ENCODE peak calls at places on chromosomes 11 and 22, in seven cellular contexts. One of them, this sample, is unnamed.

GRCh38 chr11:121318848-121319834 is 26.6 kb downstream of the SC5D start:
- DNase-seq in astrocyte of the cerebellum: peak; percentile 29
- DNase-seq in astrocyte of the spinal cord: peak; percentile 41
- DNase-seq in fibroblast of villous mesenchyme: peak; percentile 66
- DNase-seq in mucosa of descending colon: no peak
- DNase-seq in GM23338: peak; percentile 69
- DNase-seq in mammary epithelial cell: peak; percentile 49
- DNase-seq in this sample: peak; percentile 10

GRCh38 chr22:41983516-41983915 is 14.3 kb downstream of the SEPTIN3 start:
- DNase-seq in astrocyte of the cerebellum: no peak
- DNase-seq in astrocyte of the spinal cord: no peak
- DNase-seq in fibroblast of villous mesenchyme: peak; percentile 65
- DNase-seq in mucosa of descending colon: no peak
- DNase-seq in GM23338: no peak
- DNase-seq in mammary epithelial cell: peak; percentile 57
- DNase-seq in this sample: no peak

GRCh38 chr11:3123761-3124733 is 41.1 kb downstream of the OSBPL5 start:
- DNase-seq in astrocyte of the cerebellum: peak; percentile 93
- DNase-seq in astrocyte of the spinal cord: peak; percentile 95
- DNase-seq in fibroblast of villous mesenchyme: peak; percentile 95
- DNase-seq in mucosa of descending colon: peak; percentile 67
- DNase-seq in GM23338: no peak
- DNase-seq in mammary epithelial cell: peak; percentile 94
- DNase-seq in this sample: peak; percentile 70

GRCh38 chr11:68471360-68472340 is 11.1 kb downstream of the PPP6R3 start:
- DNase-seq in astrocyte of the cerebellum: peak; percentile 83
- DNase-seq in astrocyte of the spinal cord: peak; percentile 86
- DNase-seq in fibroblast of villous mesenchyme: peak; percentile 80
- DNase-seq in mucosa of descending colon: no peak
- DNase-seq in GM23338: no peak
- DNase-seq in mammary epithelial cell: peak; percentile 87
- DNase-seq in this sample: peak; percentile 52

GRCh38 chr11:73280606-73281005 is 8.5 kb downstream of the P2RY6 start:
- DNase-seq in astrocyte of the cerebellum: no peak
- DNase-seq in astrocyte of the spinal cord: no peak
- DNase-seq in fibroblast of villous mesenchyme: no peak
- DNase-seq in mucosa of descending colon: no peak
- DNase-seq in GM23338: no peak
- DNase-seq in mammary epithelial cell: no peak
- DNase-seq in this sample: no peak

GRCh38 chr11:368414-369335 is 624 bp upstream of the B4GALNT4 start:
- DNase-seq in astrocyte of the cerebellum: no peak
- DNase-seq in astrocyte of the spinal cord: no peak
- DNase-seq in fibroblast of villous mesenchyme: peak; percentile 11
- DNase-seq in mucosa of descending colon: no peak
- DNase-seq in GM23338: no peak
- DNase-seq in mammary epithelial cell: no peak
- DNase-seq in this sample: no peak

GRCh38 chr11:116190206-116190605 is 582.6 kb downstream of the BUD13 start:
- DNase-seq in astrocyte of the cerebellum: no peak
- DNase-seq in astrocyte of the spinal cord: no peak
- DNase-seq in fibroblast of villous mesenchyme: no peak
- DNase-seq in mucosa of descending colon: no peak
- DNase-seq in GM23338: no peak
- DNase-seq in mammary epithelial cell: no peak
- DNase-seq in this sample: no peak

GRCh38 chr11:74269161-74269809 is 42.2 kb downstream of the P4HA3 start:
- DNase-seq in astrocyte of the cerebellum: no peak
- DNase-seq in astrocyte of the spinal cord: peak; percentile 32
- DNase-seq in fibroblast of villous mesenchyme: peak; percentile 93
- DNase-seq in mucosa of descending colon: no peak
- DNase-seq in GM23338: no peak
- DNase-seq in mammary epithelial cell: no peak
- DNase-seq in this sample: no peak

GRCh38 chr11:15093432-15093831 is 20.0 kb downstream of the CALCB start:
- DNase-seq in astrocyte of the cerebellum: no peak
- DNase-seq in astrocyte of the spinal cord: no peak
- DNase-seq in fibroblast of villous mesenchyme: no peak
- DNase-seq in mucosa of descending colon: no peak
- DNase-seq in GM23338: no peak
- DNase-seq in mammary epithelial cell: no peak
- DNase-seq in this sample: no peak

GRCh38 chr11:16226245-16226644 is 130.1 kb downstream of the SOX6 start:
- DNase-seq in astrocyte of the cerebellum: no peak
- DNase-seq in astrocyte of the spinal cord: peak; percentile 22
- DNase-seq in fibroblast of villous mesenchyme: peak; percentile 34
- DNase-seq in mucosa of descending colon: peak; percentile 74
- DNase-seq in GM23338: no peak
- DNase-seq in mammary epithelial cell: peak; percentile 37
- DNase-seq in this sample: peak; percentile 12

GRCh38 chr22:29157759-29158535 is 47.7 kb upstream of the EMID1 start:
- DNase-seq in astrocyte of the cerebellum: no peak
- DNase-seq in astrocyte of the spinal cord: no peak
- DNase-seq in fibroblast of villous mesenchyme: no peak
- DNase-seq in mucosa of descending colon: no peak
- DNase-seq in GM23338: peak; percentile 65
- DNase-seq in mammary epithelial cell: no peak
- DNase-seq in this sample: no peak

GRCh38 chr11:10856689-10857603 is 907 bp downstream of the ZBED5 start:
- DNase-seq in astrocyte of the cerebellum: no peak
- DNase-seq in astrocyte of the spinal cord: peak; percentile 25
- DNase-seq in fibroblast of villous mesenchyme: peak; percentile 47
- DNase-seq in mucosa of descending colon: no peak
- DNase-seq in GM23338: peak; percentile 80
- DNase-seq in mammary epithelial cell: peak; percentile 60
- DNase-seq in this sample: no peak

GRCh38 chr11:9754041-9754471 is 90.2 kb downstream of the SWAP70 start:
- DNase-seq in astrocyte of the cerebellum: no peak
- DNase-seq in astrocyte of the spinal cord: peak; percentile 23
- DNase-seq in fibroblast of villous mesenchyme: peak; percentile 51
- DNase-seq in mucosa of descending colon: no peak
- DNase-seq in GM23338: no peak
- DNase-seq in mammary epithelial cell: peak; percentile 92
- DNase-seq in this sample: no peak

GRCh38 chr11:11022126-11022730 is 164.4 kb upstream of the ZBED5 start:
- DNase-seq in astrocyte of the cerebellum: peak; percentile 12
- DNase-seq in astrocyte of the spinal cord: peak; percentile 29
- DNase-seq in fibroblast of villous mesenchyme: peak; percentile 34
- DNase-seq in mucosa of descending colon: no peak
- DNase-seq in GM23338: peak; percentile 46
- DNase-seq in mammary epithelial cell: no peak
- DNase-seq in this sample: no peak

GRCh38 chr22:44729391-44730012 is 22.9 kb upstream of the ARHGAP8 start:
- DNase-seq in astrocyte of the cerebellum: peak; percentile 23
- DNase-seq in astrocyte of the spinal cord: peak; percentile 50
- DNase-seq in fibroblast of villous mesenchyme: peak; percentile 86
- DNase-seq in mucosa of descending colon: peak; percentile 53
- DNase-seq in GM23338: no peak
- DNase-seq in mammary epithelial cell: no peak
- DNase-seq in this sample: no peak

GRCh38 chr11:108902027-108902469 is 237.2 kb downstream of the DDX10 start:
- DNase-seq in astrocyte of the cerebellum: no peak
- DNase-seq in astrocyte of the spinal cord: no peak
- DNase-seq in fibroblast of villous mesenchyme: no peak
- DNase-seq in mucosa of descending colon: no peak
- DNase-seq in GM23338: no peak
- DNase-seq in mammary epithelial cell: no peak
- DNase-seq in this sample: no peak

GRCh38 chr11:108906826-108907225 is 242.0 kb downstream of the DDX10 start:
- DNase-seq in astrocyte of the cerebellum: no peak
- DNase-seq in astrocyte of the spinal cord: peak; percentile 57
- DNase-seq in fibroblast of villous mesenchyme: peak; percentile 38
- DNase-seq in mucosa of descending colon: no peak
- DNase-seq in GM23338: no peak
- DNase-seq in mammary epithelial cell: no peak
- DNase-seq in this sample: no peak

GRCh38 chr11:108901359-108901758 is 236.5 kb downstream of the DDX10 start:
- DNase-seq in astrocyte of the cerebellum: no peak
- DNase-seq in astrocyte of the spinal cord: no peak
- DNase-seq in fibroblast of villous mesenchyme: peak; percentile 76
- DNase-seq in mucosa of descending colon: no peak
- DNase-seq in GM23338: no peak
- DNase-seq in mammary epithelial cell: no peak
- DNase-seq in this sample: no peak

DNA sequence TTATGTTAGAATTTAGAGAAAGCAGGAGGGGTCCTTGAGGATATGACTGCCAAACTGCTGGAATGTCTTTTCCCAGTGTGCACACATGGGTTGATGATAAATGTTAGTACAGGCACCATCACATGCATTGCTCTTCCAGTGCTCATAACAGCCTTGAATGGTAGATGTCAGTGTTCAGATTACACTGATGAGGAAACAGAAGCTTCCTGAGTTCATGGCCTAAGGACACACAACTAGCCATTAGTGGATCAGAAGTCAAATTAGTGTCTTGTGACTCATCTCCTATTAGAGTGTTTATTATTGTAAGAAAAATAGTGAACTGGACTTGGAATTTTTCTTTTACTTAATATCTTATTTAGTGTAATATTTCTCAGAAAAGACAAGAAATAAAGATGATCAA is 241.5 kb downstream of the DDX10 start:
- DNase-seq in astrocyte of the cerebellum: no peak
- DNase-seq in astrocyte of the spinal cord: peak; percentile 81
- DNase-seq in fibroblast of villous mesenchyme: peak; percentile 79
- DNase-seq in mucosa of descending colon: no peak
- DNase-seq in GM23338: no peak
- DNase-seq in mammary epithelial cell: peak; percentile 68
- DNase-seq in this sample: no peak
- H3K4me3 ChIP-seq in astrocyte of the cerebellum: no peak overlapping the region
- H3K4me3 ChIP-seq in astrocyte of the spinal cord: no peak overlapping the region
- H3K4me3 ChIP-seq in fibroblast of villous mesenchyme: no peak overlapping the region
- H3K4me3 ChIP-seq in mucosa of descending colon: no peak overlapping the region
- H3K4me3 ChIP-seq in GM23338: no peak overlapping the region
- H3K4me3 ChIP-seq in mammary epithelial cell: no peak overlapping the region
- H3K4me3 ChIP-seq in this sample: no peak overlapping the region

GRCh38 chr11:17267576-17267975 is 9.0 kb upstream of the NUCB2 start:
- DNase-seq in astrocyte of the cerebellum: no peak
- DNase-seq in astrocyte of the spinal cord: peak; percentile 58
- DNase-seq in fibroblast of villous mesenchyme: peak; percentile 45
- DNase-seq in mucosa of descending colon: no peak
- DNase-seq in GM23338: peak; percentile 1
- DNase-seq in mammary epithelial cell: peak; percentile 99
- DNase-seq in this sample: no peak
- TF ChIP-seq CTCF in astrocyte of the cerebellum: no peak
- TF ChIP-seq CTCF in astrocyte of the spinal cord: no peak
- TF ChIP-seq CTCF in fibroblast of villous mesenchyme: no peak
- TF ChIP-seq CTCF in mucosa of descending colon: no peak
- TF ChIP-seq CTCF in GM23338: no peak
- TF ChIP-seq CTCF in mammary epithelial cell: no peak
- TF ChIP-seq CTCF in this sample: no peak

DNA sequence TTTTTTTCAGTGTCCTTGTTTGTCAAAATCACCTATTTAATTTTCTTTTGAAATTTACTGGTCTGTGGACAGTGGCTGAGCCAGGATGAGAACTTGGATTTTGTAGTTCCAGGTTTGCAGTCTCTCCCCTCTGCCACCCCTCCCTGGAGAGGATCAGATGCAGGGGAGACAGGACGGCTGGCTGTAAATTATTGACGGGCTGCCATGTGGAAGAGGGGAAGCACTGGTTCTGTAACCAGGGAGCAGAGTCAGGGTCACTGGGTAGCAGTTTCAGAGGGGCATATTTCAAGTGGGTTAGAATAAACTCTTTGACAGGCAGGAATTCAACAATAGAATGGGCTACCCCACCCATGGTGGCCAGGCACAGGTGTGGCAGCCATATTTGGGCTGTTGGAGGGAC is 20.6 kb upstream of the YWHAH start:
- DNase-seq in astrocyte of the cerebellum: no peak
- DNase-seq in astrocyte of the spinal cord: no peak
- DNase-seq in fibroblast of villous mesenchyme: no peak
- DNase-seq in mucosa of descending colon: no peak
- DNase-seq in GM23338: no peak
- DNase-seq in mammary epithelial cell: no peak
- DNase-seq in this sample: no peak
- H3K4me3 ChIP-seq in astrocyte of the cerebellum: no peak overlapping the region
- H3K4me3 ChIP-seq in astrocyte of the spinal cord: no peak overlapping the region
- H3K4me3 ChIP-seq in fibroblast of villous mesenchyme: no peak overlapping the region
- H3K4me3 ChIP-seq in mucosa of descending colon: no peak overlapping the region
- H3K4me3 ChIP-seq in GM23338: no peak overlapping the region
- H3K4me3 ChIP-seq in mammary epithelial cell: no peak overlapping the region
- H3K4me3 ChIP-seq in this sample: no peak overlapping the region

GRCh38 chr22:18154821-18155390 is 4.9 kb downstream of the USP18 start:
- DNase-seq in astrocyte of the cerebellum: no peak
- DNase-seq in astrocyte of the spinal cord: no peak
- DNase-seq in fibroblast of villous mesenchyme: no peak
- DNase-seq in mucosa of descending colon: no peak
- DNase-seq in GM23338: no peak
- DNase-seq in mammary epithelial cell: no peak
- DNase-seq in this sample: no peak

GRCh38 chr22:18157714-18158028 is 7.7 kb downstream of the USP18 start:
- DNase-seq in astrocyte of the cerebellum: no peak
- DNase-seq in astrocyte of the spinal cord: no peak
- DNase-seq in fibroblast of villous mesenchyme: no peak
- DNase-seq in mucosa of descending colon: no peak
- DNase-seq in GM23338: peak; percentile 62
- DNase-seq in mammary epithelial cell: no peak
- DNase-seq in this sample: no peak

GRCh38 chr22:18152519-18152918 is 2.5 kb downstream of the USP18 start:
- DNase-seq in astrocyte of the cerebellum: no peak
- DNase-seq in astrocyte of the spinal cord: no peak
- DNase-seq in fibroblast of villous mesenchyme: no peak
- DNase-seq in mucosa of descending colon: no peak
- DNase-seq in GM23338: no peak
- DNase-seq in mammary epithelial cell: no peak
- DNase-seq in this sample: no peak

DNA sequence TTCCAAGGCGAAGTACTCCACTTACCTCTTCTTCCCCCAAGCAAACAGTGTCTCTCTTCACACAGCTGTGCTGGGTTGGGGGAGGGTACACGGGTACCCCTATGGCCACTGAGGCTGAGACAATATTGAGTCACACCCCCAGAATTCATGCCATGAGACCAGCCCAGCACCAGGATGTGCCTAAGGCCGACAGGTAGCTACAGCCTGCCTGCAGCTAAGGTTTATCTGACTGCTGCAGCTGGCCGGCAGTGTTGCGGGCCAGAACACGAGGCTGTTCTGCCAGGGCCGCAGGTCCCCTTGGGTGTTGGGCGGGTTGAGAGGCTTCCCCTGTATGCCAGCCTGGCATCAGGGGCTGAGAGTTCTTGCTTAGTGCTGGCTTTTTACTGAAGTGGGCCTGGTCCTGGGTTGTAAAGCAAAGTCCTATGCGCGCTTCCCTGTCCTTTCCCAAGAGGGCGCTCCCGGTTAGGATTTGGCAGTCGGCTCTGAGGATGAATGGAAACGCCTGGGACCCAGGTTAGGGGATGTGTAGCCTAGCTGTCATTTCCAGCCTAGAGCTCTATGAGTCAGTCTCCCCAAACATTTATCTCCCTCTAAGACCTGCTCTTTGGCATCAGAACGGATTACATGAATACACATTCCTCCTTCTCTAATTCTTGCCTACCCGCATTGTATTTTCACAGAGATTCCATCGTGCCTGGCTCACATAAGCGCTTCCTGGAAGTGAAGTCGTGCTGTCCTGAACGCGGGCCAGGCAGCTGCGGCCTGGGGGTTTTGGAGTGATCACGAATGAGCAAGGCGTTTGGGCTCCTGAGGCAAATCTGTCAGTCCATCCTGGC is 7.1 kb downstream of the USP18 start:
- DNase-seq in astrocyte of the cerebellum: peak; percentile 99
- DNase-seq in astrocyte of the spinal cord: peak; percentile 99
- DNase-seq in fibroblast of villous mesenchyme: peak; percentile 69
- DNase-seq in mucosa of descending colon: peak; percentile 79
- DNase-seq in GM23338: peak; percentile 95
- DNase-seq in mammary epithelial cell: peak; percentile 88
- DNase-seq in this sample: peak; percentile 98
- TF ChIP-seq CTCF in astrocyte of the cerebellum: peak; percentile 94
- TF ChIP-seq CTCF in astrocyte of the spinal cord: peak; percentile 92
- TF ChIP-seq CTCF in fibroblast of villous mesenchyme: peak; percentile 76
- TF ChIP-seq CTCF in mucosa of descending colon: peak; percentile 50
- TF ChIP-seq CTCF in GM23338: peak; percentile 88
- TF ChIP-seq CTCF in mammary epithelial cell: peak; percentile 92
- TF ChIP-seq CTCF in this sample: peak; percentile 87

GRCh38 chr22:46791201-46791731 is 28.8 kb downstream of the TBC1D22A start:
- DNase-seq in astrocyte of the cerebellum: no peak
- DNase-seq in astrocyte of the spinal cord: peak; percentile 72
- DNase-seq in fibroblast of villous mesenchyme: peak; percentile 65
- DNase-seq in mucosa of descending colon: no peak
- DNase-seq in GM23338: no peak
- DNase-seq in mammary epithelial cell: no peak
- DNase-seq in this sample: no peak
- H3K4me3 ChIP-seq in astrocyte of the cerebellum: no peak overlapping the region
- H3K4me3 ChIP-seq in astrocyte of the spinal cord: no peak overlapping the region
- H3K4me3 ChIP-seq in fibroblast of villous mesenchyme: no peak overlapping the region
- H3K4me3 ChIP-seq in mucosa of descending colon: no peak overlapping the region
- H3K4me3 ChIP-seq in GM23338: no peak overlapping the region
- H3K4me3 ChIP-seq in mammary epithelial cell: no peak overlapping the region
- H3K4me3 ChIP-seq in this sample: no peak overlapping the region